ENCODE peak calls at places on chromosomes 5 and 9, in eight cellular contexts. D, L, N, U, C, O, W and B are unnamed samples.

GRCh38 chr5:152514827-152515397 is 109.8 kb upstream of the NMUR2 start:
- DNase-seq in D (no peak), L (peak; percentile 11), N (no peak), U (no peak), C (peak; percentile 8), O (no peak), W (no peak), B (peak; percentile 6)

GRCh38 chr5:56447232-56447631 is 214.1 kb upstream of the ANKRD55 start:
- DNase-seq in D (no peak), L (peak; percentile 10), N (no peak), U (no peak), C (no peak), O (no peak), W (no peak), B (no peak)

GRCh38 chr9:75417471-75417870 is 329.2 kb downstream of the OSTF1 start:
- DNase-seq in D (no peak), L (no peak), N (no peak), U (no peak), C (no peak), O (no peak), W (no peak), B (no peak)

GRCh38 chr5:63089147-63089546 is 510.5 kb downstream of the LRRC70 start:
- DNase-seq in D (no peak), L (no peak), N (no peak), U (no peak), C (no peak), O (no peak), W (no peak), B (no peak)

GRCh38 chr5:153629027-153629426 is 138.6 kb downstream of the GRIA1 start:
- DNase-seq in D (no peak), L (peak; percentile 97), N (no peak), U (no peak), C (peak; percentile 26), O (no peak), W (no peak), B (peak; percentile 42)

GRCh38 chr5:32887390-32887789 is 176.3 kb downstream of the NPR3 start:
- DNase-seq in D (no peak), L (no peak), N (no peak), U (no peak), C (no peak), O (no peak), W (no peak), B (no peak)

GRCh38 chr5:179599973-179600372 is 23.5 kb downstream of the HNRNPH1 start:
- DNase-seq in D (no peak), L (no peak), N (no peak), U (no peak), C (no peak), O (no peak), W (no peak), B (no peak)

GRCh38 chr5:160961761-160962160 is 109.8 kb upstream of the ATP10B start:
- DNase-seq in D (no peak), L (no peak), N (no peak), U (no peak), C (no peak), O (no peak), W (no peak), B (no peak)

GRCh38 chr5:96756985-96757384 is 50.8 kb downstream of the ERAP1 start:
- DNase-seq in D (no peak), L (no peak), N (no peak), U (no peak), C (no peak), O (no peak), W (no peak), B (no peak)

GRCh38 chr9:132740526-132741309 is 70.5 kb downstream of the GTF3C4 start:
- DNase-seq in D (no peak), L (no peak), N (no peak), U (no peak), C (no peak), O (no peak), W (peak; percentile 42), B (no peak)

GRCh38 chr5:98775962-98776687 is 2.7 kb downstream of the RGMB start:
- DNase-seq in D (no peak), L (peak; percentile 81), N (no peak), U (no peak), C (no peak), O (no peak), W (no peak), B (no peak)

GRCh38 chr5:173643964-173644363 is 27.5 kb upstream of the BOD1 start:
- DNase-seq in D (no peak), L (peak; percentile 10), N (peak; percentile 37), U (no peak), C (no peak), O (no peak), W (no peak), B (no peak)

GRCh38 chr9:17847908-17848307 is 269.0 kb downstream of the SH3GL2 start:
- DNase-seq in D (no peak), L (no peak), N (no peak), U (no peak), C (no peak), O (no peak), W (no peak), B (no peak)

GRCh38 chr9:23934291-23934690 is 108.3 kb upstream of the ELAVL2 start:
- DNase-seq in D (no peak), L (no peak), N (no peak), U (no peak), C (no peak), O (no peak), W (no peak), B (no peak)

GRCh38 chr5:159341914-159342313 is 11.6 kb upstream of the IL12B start:
- DNase-seq in D (peak; percentile 72), L (peak; percentile 71), N (no peak), U (peak; percentile 16), C (peak; percentile 64), O (peak; percentile 67), W (peak; percentile 81), B (peak; percentile 24)

GRCh38 chr5:73851782-73852181 is 225.8 kb downstream of the ARHGEF28 start:
- DNase-seq in D (no peak), L (no peak), N (no peak), U (no peak), C (no peak), O (no peak), W (no peak), B (no peak)

GRCh38 chr9:81183763-81184162 is 505.6 kb downstream of the TLE1 start:
- DNase-seq in D (no peak), L (peak; percentile 86), N (no peak), U (no peak), C (no peak), O (no peak), W (no peak), B (no peak)

GRCh38 chr9:137973829-137974416 is 96.3 kb downstream of the CACNA1B start:
- DNase-seq in D (no peak), L (no peak), N (peak; percentile 9), U (no peak), C (no peak), O (no peak), W (peak; percentile 33), B (no peak)

GRCh38 chr5:167587768-167588167 is 703.7 kb upstream of the WWC1 start:
- DNase-seq in D (no peak), L (peak; percentile 22), N (no peak), U (no peak), C (peak; percentile 8), O (no peak), W (no peak), B (peak; percentile 9)

GRCh38 chr5:172410839-172411238 is 43.5 kb downstream of the SH3PXD2B start:
- DNase-seq in D (no peak), L (peak; percentile 52), N (no peak), U (no peak), C (no peak), O (no peak), W (no peak), B (no peak)

DNA sequence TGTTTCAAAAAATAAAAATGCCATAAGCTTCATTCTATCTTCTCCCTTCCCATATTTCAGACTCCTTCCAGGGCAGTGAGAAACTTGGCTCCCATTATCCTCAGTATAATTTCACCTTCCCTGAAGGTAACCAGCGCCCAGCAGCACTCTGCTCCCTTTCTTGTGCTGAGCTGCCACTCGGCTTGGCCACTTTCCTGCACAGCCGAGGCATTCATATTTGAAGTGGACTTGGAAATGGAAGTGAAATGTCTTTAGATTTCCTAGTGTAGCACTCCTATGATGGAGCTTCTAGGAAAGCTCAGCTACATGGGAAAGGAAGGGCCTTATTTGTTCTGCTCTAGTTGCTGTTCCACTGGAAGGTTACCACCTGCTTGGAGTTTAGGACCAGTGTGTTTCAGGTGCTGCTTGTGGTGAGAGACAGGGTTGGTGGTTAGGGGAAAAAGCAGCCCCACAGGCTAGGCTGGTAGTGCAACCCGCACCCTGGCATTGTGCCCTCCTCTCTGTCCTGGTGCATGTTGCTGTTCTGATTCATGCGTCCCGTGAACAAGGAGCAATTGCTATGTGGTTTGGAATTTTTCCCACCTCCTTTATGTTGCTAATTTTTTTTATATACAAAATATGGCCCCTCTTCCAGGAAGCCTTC is 53.8 kb downstream of the RAD23B start:
- DNase-seq in D (peak; percentile 90), L (peak; percentile 56), N (peak; percentile 73), U (no peak), C (no peak), O (no peak), W (no peak), B (peak; percentile 70)
- TF ChIP-seq POLR2A in D (no peak), L (no peak), N (no peak), U (no peak), C (no peak), O (no peak), W (no peak), B (no peak)

DNA sequence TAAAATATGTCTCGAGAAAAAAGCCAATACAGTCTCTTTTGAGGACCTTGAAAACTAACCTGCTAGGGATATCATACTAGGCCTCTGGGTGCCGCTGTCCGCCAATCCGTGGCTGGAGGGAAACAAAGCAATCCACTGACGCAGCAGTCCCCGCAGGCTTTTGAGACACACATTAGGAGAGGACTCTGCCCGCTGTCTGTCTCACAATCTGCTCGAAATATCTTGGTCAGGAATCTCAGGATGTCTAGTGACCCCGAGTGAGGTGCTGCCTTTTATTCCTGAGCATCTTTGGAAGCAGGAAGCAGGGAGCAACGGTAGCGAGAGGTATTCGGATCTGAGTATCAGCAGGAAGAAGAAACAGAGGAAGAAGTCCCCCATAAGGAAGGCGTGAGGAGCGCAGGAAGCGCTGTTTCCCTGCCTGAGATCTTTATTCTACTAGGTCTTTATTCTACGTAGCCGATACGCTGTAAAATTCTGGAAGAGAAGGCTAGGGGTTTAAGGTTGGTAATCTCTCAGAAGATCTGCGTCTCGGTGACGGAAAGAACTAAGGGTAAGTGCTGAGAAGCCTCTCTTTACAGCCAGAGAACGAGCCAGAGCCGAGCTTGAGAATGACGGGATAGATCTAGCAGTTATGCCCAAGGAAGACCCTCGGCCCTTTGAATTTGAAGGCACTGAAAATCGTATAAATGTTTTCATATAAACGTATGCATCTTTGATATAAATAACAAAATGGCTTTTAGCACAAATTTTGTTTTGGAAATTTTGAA is 4.0 kb upstream of the PCDHGA1 start:
- DNase-seq in D (no peak), L (peak; percentile 82), N (peak; percentile 32), U (peak; percentile 66), C (no peak), O (peak; percentile 63), W (peak; percentile 84), B (peak; percentile 38)
- TF ChIP-seq POLR2A in D (no peak), L (peak; percentile 53), N (no peak), U (peak; percentile 30), C (no peak), O (peak; percentile 50), W (no peak), B (no peak)

GRCh38 chr5:132496631-132497487 is 6.3 kb upstream of the IRF1 start:
- DNase-seq in D (peak; percentile 81), L (peak; percentile 87), N (peak; percentile 93), U (peak; percentile 88), C (no peak), O (peak; percentile 92), W (peak; percentile 97), B (peak; percentile 74)
- TF ChIP-seq POLR2A in D (no peak), L (no peak), N (no peak), U (no peak), C (no peak), O (peak; percentile 18), W (no peak), B (peak; percentile 70)

GRCh38 chr5:134226441-134227192 is 744 bp upstream of the PPP2CA start:
- DNase-seq in D (no peak), L (peak; percentile 54), N (peak; percentile 87), U (no peak), C (no peak), O (no peak), W (peak; percentile 94), B (no peak)
- TF ChIP-seq POLR2A in D (peak; percentile 44), L (no peak), N (peak; percentile 51), U (no peak), C (no peak), O (no peak), W (no peak), B (peak; percentile 80)